ENCODE peak calls at places on chromosomes 5 and 9, in four cellular contexts. D is stimulated activated CD8-positive, alpha-beta memory T cell treated with anti-CD3 and anti-CD28 coated beads, Interleukin-7, amount 100 ng/mL, for 24 hours; M is GM23248; G is neural crest cell. I is an unnamed sample.

GRCh38 chr9:121972501-121972981 is 120.6 kb downstream of the TTLL11 start:
- DNase-seq in D (no peak), G (no peak), M (peak; percentile 95), I (peak; percentile 17)

GRCh38 chr5:10253390-10253789 is 3.3 kb downstream of the CCT5 start:
- DNase-seq in M (no peak), G (no peak), D (no peak), I (no peak)

GRCh38 chr5:90792725-90793124 is 234.1 kb downstream of the ADGRV1 start:
- DNase-seq in G (no peak), D (no peak), M (peak; percentile 17), I (no peak)

GRCh38 chr9:122347348-122348287 is 23.2 kb upstream of the PTGS1 start:
- DNase-seq in G (no peak), D (no peak), M (peak; percentile 67), I (peak; percentile 60)

GRCh38 chr9:75429531-75430454 is 341.5 kb downstream of the OSTF1 start:
- DNase-seq in D (no peak), M (no peak), G (no peak), I (no peak)

GRCh38 chr9:82332774-82333152 is 344.2 kb downstream of the SPATA31D1 start:
- DNase-seq in G (no peak), D (no peak), M (peak; percentile 12), I (no peak)

GRCh38 chr5:56676091-56676768 is 139.1 kb upstream of the MAP3K1 start:
- DNase-seq in G (no peak), M (peak; percentile 8), D (no peak), I (no peak)

GRCh38 chr5:3738909-3739308 is 143.3 kb downstream of the IRX1 start:
- DNase-seq in M (no peak), D (no peak), G (no peak), I (no peak)

GRCh38 chr5:14305045-14305444 is 161.9 kb downstream of the TRIO start:
- DNase-seq in G (no peak), D (no peak), M (peak; percentile 92), I (no peak)

I was measured in cardiac muscle cell.